ENCODE peak calls at places on chromosome 16, in six cellular contexts. T is uterus, V is prostate gland, A is tibial artery, O is GM10248, B is B cell. M is an unnamed sample.
A peak's percentile ranks its signal among the peaks of the same experiment; 100 is the strongest.

GRCh38 chr16:56848056-56848936 is 16.7 kb upstream of the SLC12A3 start:
- DNase-seq in B (no peak), O (no peak), V (no peak), A (no peak), T (no peak), M (no peak)

GRCh38 chr16:77564791-77565390 is 130.1 kb upstream of the ADAMTS18 start:
- DNase-seq in V (no peak), T (no peak), B (no peak), O (no peak), A (no peak), M (no peak)

GRCh38 chr16:10967981-10968380 is 23.6 kb downstream of the CLEC16A start:
- DNase-seq in T (no peak), V (no peak), O (no peak), A (no peak), B (no peak), M (no peak)

GRCh38 chr16:50476486-50477260 is 71.5 kb upstream of the NKD1 start:
- DNase-seq in V (no peak), B (no peak), O (no peak), A (no peak), T (no peak), M (no peak)

GRCh38 chr16:7160093-7160492 is 172.6 kb upstream of the RBFOX1 start:
- DNase-seq in V (no peak), B (no peak), A (no peak), T (no peak), O (no peak), M (no peak)

GRCh38 chr16:66899945-66900688 is 18.6 kb downstream of the CDH16 start:
- DNase-seq in B (no peak), T (peak; percentile 93), V (no peak), A (peak; percentile 86), O (no peak), M (no peak)

GRCh38 chr16:56203052-56203451 is 11.8 kb downstream of the GNAO1 start:
- DNase-seq in V (no peak), B (peak; percentile 71), O (peak; percentile 40), A (peak; percentile 42), T (no peak), M (peak; percentile 44)

GRCh38 chr16:25788637-25789036 is 96.9 kb downstream of the HS3ST4 start:
- DNase-seq in T (no peak), A (no peak), O (no peak), V (no peak), B (no peak), M (no peak)

GRCh38 chr16:11494029-11494428 is 92.7 kb downstream of the LITAF start:
- DNase-seq in O (no peak), V (no peak), T (no peak), B (no peak), A (no peak), M (no peak)

DNA sequence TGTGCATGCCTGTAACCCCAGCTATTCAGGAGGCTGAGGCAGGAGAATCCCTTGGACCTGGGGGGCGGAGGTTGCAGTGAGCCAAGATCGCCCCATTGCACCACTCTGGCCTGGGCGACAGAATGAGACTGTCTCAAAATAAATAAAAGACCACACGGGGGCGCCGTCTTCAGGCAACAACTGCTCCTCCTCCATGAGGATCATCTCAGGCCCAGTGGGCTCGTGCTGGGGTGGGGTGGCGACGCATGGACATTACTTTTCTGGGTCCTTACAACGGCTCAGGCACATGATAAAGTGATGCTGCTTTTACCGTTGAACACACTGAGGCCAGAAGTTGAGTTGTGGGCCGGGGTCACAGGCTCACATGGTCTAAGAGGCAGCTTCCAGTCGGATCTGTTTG is 56.2 kb downstream of the PRMT7 start:
- DNase-seq in O (peak; percentile 62), A (no peak), B (peak; percentile 65), T (no peak), V (no peak), M (peak; percentile 74)
- TF ChIP-seq CTCF in O (peak; percentile 49), A (no peak), B (peak; percentile 50), T (peak; percentile 6), V (no peak), M (peak; percentile 63)

GRCh38 chr16:1708768-1709180 is 2.8 kb downstream of the MAPK8IP3 start:
- DNase-seq in O (no peak), V (no peak), B (no peak), A (no peak), T (no peak), M (no peak)

GRCh38 chr16:1708083-1708767 is 2.2 kb downstream of the MAPK8IP3 start:
- DNase-seq in T (no peak), B (no peak), V (no peak), A (no peak), O (no peak), M (no peak)

GRCh38 chr16:1707193-1707790 is 1.3 kb downstream of the MAPK8IP3 start:
- DNase-seq in O (no peak), T (no peak), A (no peak), V (no peak), B (no peak), M (peak; percentile 51)

GRCh38 chr16:1705688-1706385 is at the start of gene MAPK8IP3:
- DNase-seq in B (peak; percentile 99), A (peak; percentile 79), T (peak; percentile 82), V (peak; percentile 87), O (peak; percentile 99), M (peak; percentile 99)

GRCh38 chr16:1706386-1707192 is 594 bp downstream of the MAPK8IP3 start:
- DNase-seq in O (peak; percentile 67), T (no peak), V (no peak), A (no peak), B (peak; percentile 66), M (peak; percentile 80)
- TF ChIP-seq CTCF in O (no peak), T (no peak), V (no peak), A (no peak), B (no peak), M (no peak)

GRCh38 chr16:30659507-30660423 is 1.5 kb downstream of the FBRS start:
- DNase-seq in A (no peak), B (peak; percentile 79), V (peak; percentile 49), O (no peak), T (no peak), M (peak; percentile 48)
- TF ChIP-seq CTCF in A (no peak), B (no peak), V (no peak), O (no peak), T (no peak), M (no peak)

GRCh38 chr16:19481769-19482168 is 40.1 kb downstream of the GDE1 start:
- DNase-seq in T (no peak), V (no peak), B (no peak), A (no peak), O (no peak), M (no peak)

GRCh38 chr16:19481291-19481690 is 40.6 kb downstream of the GDE1 start:
- DNase-seq in A (no peak), V (no peak), T (no peak), O (no peak), B (no peak), M (no peak)

GRCh38 chr16:19490619-19491018 is 31.3 kb downstream of the GDE1 start:
- DNase-seq in A (no peak), T (no peak), O (no peak), B (no peak), V (no peak), M (no peak)

GRCh38 chr16:19488213-19488640 is 33.7 kb downstream of the GDE1 start:
- DNase-seq in O (no peak), V (no peak), A (no peak), B (no peak), T (no peak), M (no peak)

DNA sequence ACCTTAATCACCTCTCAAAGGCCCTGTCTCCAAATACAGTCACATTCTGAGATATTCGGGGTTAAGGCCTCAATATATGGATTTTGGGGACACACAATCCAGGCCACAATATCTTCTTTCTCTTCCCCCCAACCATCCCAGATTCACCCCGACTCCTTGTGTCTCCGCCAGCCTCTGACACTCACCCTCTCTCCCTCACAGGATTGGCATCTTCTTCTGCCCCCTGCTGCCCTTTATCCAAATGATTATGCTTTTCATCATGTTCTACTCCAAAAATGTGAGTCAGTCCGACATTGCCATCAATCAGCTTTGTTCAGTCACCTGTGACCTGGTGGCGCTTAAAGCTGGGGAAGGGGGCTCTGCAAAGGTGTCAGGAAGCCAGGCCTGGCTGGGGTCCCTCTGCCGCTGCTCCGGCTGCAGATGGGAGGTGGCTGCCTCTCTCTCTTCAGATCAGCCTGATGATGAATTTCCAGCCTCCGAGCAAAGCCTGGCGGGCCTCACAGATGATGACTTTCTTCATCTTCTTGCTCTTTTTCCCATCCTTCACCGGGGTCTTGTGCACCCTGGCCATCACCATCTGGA is 35.1 kb downstream of the GDE1 start:
- DNase-seq in O (no peak), B (no peak), A (no peak), V (no peak), T (no peak), M (no peak)
- TF ChIP-seq CTCF in O (no peak), B (no peak), A (no peak), V (no peak), T (no peak), M (no peak)

GRCh38 chr16:30065943-30066881 is 652 bp downstream of the ALDOA start:
- DNase-seq in T (peak; percentile 73), A (no peak), B (no peak), O (no peak), V (no peak), M (no peak)

GRCh38 chr16:30063278-30063892 is 2.2 kb upstream of the ALDOA start:
- DNase-seq in O (no peak), B (no peak), A (no peak), T (no peak), V (no peak), M (no peak)

GRCh38 chr16:30065112-30065942 is at the start of gene ALDOA:
- DNase-seq in B (peak; percentile 96), T (peak; percentile 99), V (peak; percentile 98), A (peak; percentile 98), O (peak; percentile 97), M (peak; percentile 98)

GRCh38 chr16:30064746-30065111 is 831 bp upstream of the ALDOA start:
- DNase-seq in B (no peak), O (no peak), A (no peak), V (no peak), T (peak; percentile 42), M (no peak)

DNA sequence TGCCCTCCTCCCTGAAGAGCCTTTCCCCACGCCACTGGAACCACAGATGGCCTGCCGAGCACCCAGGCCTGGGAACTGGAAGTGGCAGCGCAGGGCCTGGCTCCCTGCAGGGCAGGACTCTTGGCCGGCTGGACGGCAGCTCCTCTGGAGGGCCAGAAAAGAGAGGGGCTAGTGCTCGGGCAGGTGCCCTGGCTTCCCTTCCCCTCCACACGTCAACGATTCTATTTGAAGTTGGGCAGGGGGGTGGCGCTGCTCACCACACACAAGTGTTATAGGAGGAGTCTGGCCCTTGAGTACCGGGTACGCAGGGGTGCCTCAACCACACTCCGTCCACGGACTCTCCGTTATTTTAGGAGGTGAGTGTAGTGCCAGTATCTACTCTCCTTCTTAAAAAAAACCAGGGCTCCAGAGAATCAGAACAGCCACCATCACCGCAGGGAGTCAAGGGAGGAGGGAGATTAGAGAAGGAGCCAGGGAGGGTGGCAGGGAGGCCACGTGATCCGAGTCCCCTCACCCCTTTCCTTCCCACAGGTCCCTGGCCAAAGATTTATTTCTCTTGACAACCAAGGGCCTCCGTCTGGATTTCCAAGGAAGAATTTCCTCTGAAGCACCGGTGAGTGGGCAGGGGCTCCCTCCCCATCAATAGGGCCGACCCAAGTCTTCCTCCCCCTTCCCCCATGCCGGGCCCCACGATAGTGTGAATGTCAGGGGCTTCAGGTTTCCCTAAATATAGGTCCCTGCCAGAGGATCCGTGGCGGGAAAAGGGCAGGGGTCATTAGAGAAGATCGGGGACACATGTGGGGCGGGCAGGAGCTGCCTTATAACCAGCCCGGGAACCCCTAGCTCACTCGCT is 1.4 kb upstream of the ALDOA start:
- DNase-seq in T (peak; percentile 84), V (peak; percentile 78), B (peak; percentile 81), O (peak; percentile 85), A (peak; percentile 88), M (peak; percentile 82)
- TF ChIP-seq CTCF in T (peak; percentile 53), V (peak; percentile 21), B (peak; percentile 67), O (peak; percentile 48), A (peak; percentile 33), M (peak; percentile 50)